ENCODE peak calls at places on chromosomes 11 and 22, in nine cellular contexts. U is neuronal stem cell; X is ovary; H is lung; G is heart left ventricle; Y is body of pancreas; B is aorta; F is CD8-positive, alpha-beta T cell; Q is CD8-positive, alpha-beta memory T cell. T is an unnamed sample. For H3K36me3, the result is how much of the 10 kb centered on the place peaks cover.

GRCh38 chr11:20000022-20000392 is 160.3 kb downstream of the DBX1 start:
- DNase-seq in Q (no peak), U (no peak), B (no peak), Y (no peak), H (no peak), G (no peak), F (no peak), X (no peak), T (no peak)

GRCh38 chr11:95577716-95578460 is 211.7 kb downstream of the FAM76B start:
- DNase-seq in H (no peak), Q (no peak), X (no peak), G (no peak), Y (no peak), F (no peak), B (no peak), U (no peak), T (no peak)

GRCh38 chr22:48205790-48206189 is 1443.3 kb downstream of the TBC1D22A start:
- DNase-seq in F (no peak), Q (no peak), U (no peak), G (no peak), X (no peak), H (peak), B (no peak), Y (no peak), T (no peak)

GRCh38 chr11:26949846-26950245 is 44.1 kb upstream of the FIBIN start:
- DNase-seq in F (no peak), B (no peak), G (no peak), Q (no peak), Y (no peak), H (no peak), U (no peak), X (no peak), T (no peak)

GRCh38 chr11:43574949-43575915 is 105.3 kb upstream of the HSD17B12 start:
- DNase-seq in U (no peak), Y (no peak), H (no peak), X (peak), G (peak), F (no peak), Q (no peak), B (no peak), T (no peak)

GRCh38 chr11:44634401-44635281 is 69.2 kb downstream of the CD82 start:
- DNase-seq in X (peak), Q (no peak), U (peak), B (peak), H (peak), F (no peak), Y (peak), G (peak), T (peak)

GRCh38 chr11:61792310-61793083 is at the start of the genes FEN1 and TMEM258:
- DNase-seq in F (peak), G (peak), X (peak), Y (peak), U (peak), H (peak), Q (peak), B (peak), T (peak)

GRCh38 chr11:71484248-71485062 is 31.5 kb downstream of the NADSYN1 start:
- DNase-seq in Q (no peak), Y (peak), H (no peak), U (no peak), B (peak), X (peak), F (no peak), G (no peak), T (no peak)

GRCh38 chr11:70383664-70384395 is 14.5 kb upstream of the CTTN start:
- DNase-seq in B (no peak), G (no peak), H (no peak), Y (no peak), Q (no peak), U (no peak), F (no peak), X (no peak), T (no peak)

GRCh38 chr22:45757068-45757467 is 85.4 kb downstream of the ATXN10 start:
- DNase-seq in F (no peak), H (peak), U (peak), X (peak), G (peak), Q (no peak), Y (peak), B (no peak), T (no peak)

GRCh38 chr11:121841487-121842167 is 274.4 kb downstream of the BLID start:
- DNase-seq in F (no peak), Q (no peak), X (no peak), H (no peak), U (peak), Y (peak), G (no peak), B (peak), T (no peak)

GRCh38 chr22:46353483-46354105 is 18.1 kb downstream of the TRMU start:
- DNase-seq in Y (peak), F (no peak), B (peak), U (no peak), H (no peak), G (no peak), X (no peak), Q (no peak), T (no peak)

GRCh38 chr22:17802822-17803221 is 28.6 kb upstream of the BID start:
- DNase-seq in G (no peak), U (no peak), B (no peak), Q (no peak), F (no peak), Y (no peak), H (no peak), X (no peak), T (no peak)

GRCh38 chr11:17389205-17389956 is 922 bp upstream of the KCNJ11 start:
- DNase-seq in U (peak), H (peak), X (peak), F (peak), Y (peak), B (peak), G (peak), Q (peak), T (peak)

GRCh38 chr11:35567737-35568465 is 42.5 kb upstream of the PAMR1 start:
- DNase-seq in B (no peak), U (no peak), Y (peak), F (no peak), X (no peak), G (no peak), H (peak), Q (no peak), T (peak)

GRCh38 chr11:90168571-90168970 is 34.1 kb downstream of the NAALAD2 start:
- DNase-seq in Y (no peak), G (no peak), H (no peak), B (no peak), Q (no peak), F (no peak), X (no peak), U (no peak), T (no peak)

GRCh38 chr11:93542753-93543246 is 391 bp downstream of the SMCO4 start:
- DNase-seq in U (peak), G (no peak), X (peak), Y (no peak), F (no peak), Q (no peak), H (no peak), B (peak), T (no peak)

GRCh38 chr11:2450321-2451041 is 5.7 kb downstream of the KCNQ1 start:
- DNase-seq in B (peak), Q (no peak), Y (no peak), G (no peak), U (no peak), H (no peak), X (no peak), F (no peak), T (no peak)

GRCh38 chr22:22390989-22391388 is 117.6 kb downstream of the ZNF280B start:
- DNase-seq in G (no peak), B (no peak), H (no peak), F (no peak), Q (no peak), X (no peak), Y (no peak), U (no peak), T (no peak)

GRCh38 chr22:45718391-45718790 is 46.8 kb downstream of the ATXN10 start:
- DNase-seq in F (no peak), U (no peak), Q (no peak), X (no peak), Y (no peak), B (no peak), H (no peak), G (no peak), T (no peak)

GRCh38 chr11:2586091-2586792 is 113.6 kb downstream of the KCNQ1OT1 start:
- DNase-seq in B (peak), X (peak), F (peak), Y (peak), H (peak), G (peak), Q (no peak), U (no peak), T (peak)

GRCh38 chr22:19959587-19960490 is 18.2 kb upstream of the TXNRD2 start:
- DNase-seq in X (peak), Q (no peak), Y (no peak), B (peak), U (no peak), F (no peak), H (no peak), G (no peak), T (no peak)

GRCh38 chr22:17257578-17257977 is 38.3 kb upstream of the ADA2 start:
- DNase-seq in Y (peak), F (no peak), G (no peak), H (no peak), Q (no peak), U (no peak), B (no peak), X (no peak), T (no peak)

GRCh38 chr11:57460756-57461749 is 725 bp downstream of the RTN4RL2 start:
- DNase-seq in X (no peak), H (no peak), G (no peak), U (no peak), F (no peak), B (no peak), Y (peak), Q (no peak), T (no peak)

DNA sequence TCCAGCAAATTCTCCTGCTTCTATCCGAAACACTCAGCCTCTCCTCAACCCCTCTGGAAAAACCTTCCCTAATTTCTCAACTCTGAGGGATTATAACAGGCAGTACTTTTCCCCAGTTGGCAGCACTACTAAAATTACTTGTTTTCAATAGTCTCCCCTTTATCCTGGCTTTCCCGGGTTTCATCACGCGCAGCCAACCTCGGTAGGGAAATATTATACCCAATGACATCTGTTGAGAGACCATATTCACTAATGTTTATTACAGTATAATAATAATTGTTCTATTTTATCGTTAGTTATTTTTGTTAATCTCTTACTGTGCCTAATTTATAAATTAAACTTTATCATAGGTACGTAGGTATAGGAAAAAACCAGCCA is 330 bp upstream of the POLD3 start:
- DNase-seq in Y (peak), H (no peak), B (no peak), X (no peak), U (no peak), F (no peak), G (no peak), Q (no peak), T (no peak)
- H3K27ac ChIP-seq in Y (peak), H (no peak), B (no peak), X (no peak), U (no peak), F (no peak), G (peak), Q (no peak), T (peak)

GRCh38 chr11:65853249-65853979 is 4.6 kb downstream of the CFL1 start:
- DNase-seq in U (no peak), B (peak), G (no peak), F (no peak), H (no peak), Y (no peak), X (no peak), Q (no peak), T (no peak)
- H3K36me3 ChIP-seq in U (half or more), B (under half), G (under half), F (under half), H (under half), Y (under half), X (under half), Q (under half), T (under half)

GRCh38 chr11:313304-313786 is 495 bp upstream of the IFITM1 start:
- DNase-seq in H (no peak), U (no peak), B (no peak), Q (no peak), Y (no peak), X (no peak), F (no peak), G (no peak), T (no peak)

GRCh38 chr11:316031-316701 is 2.3 kb downstream of the IFITM1 start:
- DNase-seq in X (peak), H (no peak), Y (no peak), G (peak), B (peak), F (peak), U (no peak), Q (peak), T (no peak)

GRCh38 chr11:315516-315994 is 1.7 kb downstream of the IFITM1 start:
- DNase-seq in Y (no peak), H (no peak), B (no peak), X (no peak), U (no peak), F (peak), G (peak), Q (no peak), T (no peak)

GRCh38 chr11:313787-314547 is at the start of gene IFITM1:
- DNase-seq in Q (peak), Y (no peak), H (no peak), X (peak), U (no peak), B (no peak), G (peak), F (peak), T (peak)

GRCh38 chr11:315051-315481 is 1.2 kb downstream of the IFITM1 start:
- DNase-seq in H (no peak), F (peak), X (no peak), Y (no peak), U (no peak), Q (no peak), G (no peak), B (no peak), T (no peak)
- H3K27ac ChIP-seq in H (peak), F (peak), X (peak), Y (no peak), U (no peak), Q (peak), G (peak), B (no peak), T (peak)

GRCh38 chr22:41330169-41330568 is 28.8 kb downstream of the ZC3H7B start:
- DNase-seq in Y (no peak), G (no peak), H (no peak), U (no peak), Q (no peak), B (no peak), X (no peak), F (no peak), T (no peak)

GRCh38 chr22:41327124-41327523 is 25.8 kb downstream of the ZC3H7B start:
- DNase-seq in H (no peak), U (no peak), X (no peak), B (no peak), Y (no peak), F (no peak), G (no peak), Q (no peak), T (no peak)

GRCh38 chr22:41320416-41321240 is 19.3 kb downstream of the ZC3H7B start:
- DNase-seq in B (no peak), U (no peak), Q (no peak), F (no peak), G (no peak), X (no peak), H (no peak), Y (no peak), T (no peak)

GRCh38 chr22:41324818-41325528 is 23.6 kb downstream of the ZC3H7B start:
- DNase-seq in X (no peak), B (no peak), Q (no peak), H (no peak), F (no peak), Y (no peak), U (no peak), G (no peak), T (no peak)
- H3K36me3 ChIP-seq in X (under half), B (under half), Q (under half), H (under half), F (under half), Y (under half), U (half or more), G (half or more), T (under half)

DNA sequence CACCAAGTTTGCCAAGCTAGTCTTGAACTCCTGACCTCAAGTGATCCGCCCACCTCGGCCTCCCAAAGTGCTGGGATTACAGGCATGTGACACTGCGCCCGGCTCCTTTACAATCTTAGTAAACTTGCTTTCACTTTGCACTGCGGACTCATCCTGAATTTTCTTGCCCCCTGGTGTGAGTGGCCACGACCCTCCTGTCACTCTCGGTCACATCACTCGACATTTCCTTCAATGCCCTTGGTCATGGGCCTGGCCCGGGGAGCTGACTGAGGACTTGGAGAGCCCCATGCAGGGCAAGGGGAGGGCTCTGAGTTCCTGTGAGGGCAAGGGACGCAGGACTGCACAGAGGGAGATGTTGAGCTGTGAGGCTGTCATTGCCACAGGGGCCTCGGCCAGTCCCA is 21.4 kb downstream of the A4GALT start:
- DNase-seq in B (no peak), Q (no peak), X (no peak), F (no peak), Y (no peak), U (no peak), G (no peak), H (no peak), T (no peak)
- H3K27ac ChIP-seq in B (peak), Q (no peak), X (no peak), F (no peak), Y (peak), U (no peak), G (peak), H (peak), T (peak)

GRCh38 chr11:75276696-75277095 is 36.1 kb downstream of the TPBGL start:
- DNase-seq in B (peak), H (no peak), F (no peak), G (no peak), Y (no peak), Q (no peak), U (no peak), X (peak), T (no peak)

GRCh38 chr11:75277211-75277805 is 36.7 kb downstream of the TPBGL start:
- DNase-seq in B (no peak), Y (no peak), X (peak), F (no peak), H (no peak), Q (no peak), U (no peak), G (no peak), T (no peak)

GRCh38 chr11:75273331-75273988 is 32.9 kb downstream of the TPBGL start:
- DNase-seq in Y (no peak), H (no peak), F (no peak), X (peak), Q (no peak), U (no peak), G (no peak), B (peak), T (no peak)

GRCh38 chr11:75273989-75274391 is 33.4 kb downstream of the TPBGL start:
- DNase-seq in F (no peak), G (no peak), Q (no peak), X (no peak), Y (no peak), U (no peak), H (no peak), B (peak), T (no peak)

GRCh38 chr11:75275581-75275980 is 35.0 kb downstream of the TPBGL start:
- DNase-seq in G (peak), U (no peak), Y (no peak), Q (peak), X (peak), F (peak), H (peak), B (peak), T (no peak)
- H3K36me3 ChIP-seq in G (half or more), U (under half), Y (under half), Q (under half), X (under half), F (under half), H (under half), B (under half), T (under half)

GRCh38 chr22:31120230-31120629 is 2.5 kb upstream of the INPP5J start:
- DNase-seq in X (no peak), U (no peak), B (no peak), F (no peak), H (no peak), G (no peak), Q (no peak), Y (no peak), T (no peak)
- H3K27ac ChIP-seq in X (no peak), U (no peak), B (no peak), F (no peak), H (no peak), G (peak), Q (no peak), Y (no peak), T (no peak)

GRCh38 chr11:12219732-12220131 is 109.3 kb downstream of the MICAL2 start:
- DNase-seq in U (no peak), Q (no peak), Y (no peak), X (no peak), F (no peak), B (no peak), G (no peak), H (no peak), T (no peak)
- H3K36me3 ChIP-seq in U (under half), Q (under half), Y (under half), X (under half), F (under half), B (under half), G (under half), H (under half), T (under half)